ENCODE peak calls at places on chromosome 13, in four cellular contexts. O is WTC11, D is K562, A is HepG2. G is an unnamed sample.

GRCh38 chr13:106846571-106846970 is 278.6 kb upstream of the ARGLU1 start:
- DNase-seq in O (no peak), D (no peak), A (no peak), G (no peak)

GRCh38 chr13:99065250-99066015 is 87.6 kb upstream of the DOCK9 start:
- DNase-seq in O (no peak), D (no peak), A (no peak), G (no peak)

GRCh38 chr13:44305845-44306244 is 67.8 kb upstream of the SERP2 start:
- DNase-seq in O (no peak), D (no peak), A (no peak), G (no peak)

GRCh38 chr13:73158851-73159250 is 100.0 kb downstream of the KLF5 start:
- DNase-seq in O (no peak), D (no peak), A (no peak), G (no peak)

GRCh38 chr13:50382511-50382910 is 367.3 kb downstream of the KCNRG start:
- DNase-seq in O (no peak), D (no peak), A (no peak), G (no peak)

GRCh38 chr13:60016229-60016628 is 147.5 kb downstream of the DIAPH3 start:
- DNase-seq in O (no peak), D (no peak), A (no peak), G (no peak)

GRCh38 chr13:79767126-79767525 is 286.2 kb downstream of the NDFIP2 start:
- DNase-seq in O (no peak), D (no peak), A (no peak), G (no peak)

GRCh38 chr13:75454497-75454896 is 27.5 kb downstream of the TBC1D4 start:
- DNase-seq in O (no peak), D (no peak), A (no peak), G (no peak)

GRCh38 chr13:29676535-29676934 is 81.0 kb upstream of the SLC7A1 start:
- DNase-seq in O (no peak), D (no peak), A (no peak), G (no peak)

GRCh38 chr13:103291693-103292572 is 225.7 kb upstream of the SLC10A2 start:
- DNase-seq in O (no peak), D (no peak), A (no peak), G (no peak)

GRCh38 chr13:43227721-43228120 is 204.3 kb downstream of the DNAJC15 start:
- DNase-seq in O (no peak), D (no peak), A (no peak), G (no peak)

GRCh38 chr13:97653741-97654140 is 219.8 kb downstream of the RAP2A start:
- DNase-seq in O (no peak), D (no peak), A (no peak), G (no peak)

GRCh38 chr13:51869921-51870320 is 8.2 kb downstream of the CCDC70 start:
- DNase-seq in O (no peak), D (no peak), A (no peak), G (no peak)

GRCh38 chr13:50197705-50198104 is 182.5 kb downstream of the KCNRG start:
- DNase-seq in O (no peak), D (no peak), A (no peak), G (no peak)

GRCh38 chr13:77377016-77377415 is 50.1 kb upstream of the MYCBP2 start:
- DNase-seq in O (no peak), D (no peak), A (no peak), G (no peak)

GRCh38 chr13:30916991-30917390 is 10.9 kb downstream of the MEDAG start:
- DNase-seq in O (no peak), D (no peak), A (no peak), G (no peak)

GRCh38 chr13:25732146-25732865 is 319.5 kb downstream of the SHISA2 start:
- DNase-seq in O (no peak), D (no peak), A (no peak), G (no peak)

GRCh38 chr13:52780092-52780491 is 40.5 kb upstream of the CNMD start:
- DNase-seq in O (no peak), D (no peak), A (no peak), G (no peak)

GRCh38 chr13:29110003-29110402 is 289.9 kb downstream of the MTUS2 start:
- DNase-seq in O (no peak), D (no peak), A (no peak), G (no peak)

GRCh38 chr13:54934121-54934520 is 1905.5 kb downstream of the OLFM4 start:
- DNase-seq in O (no peak), D (no peak), A (no peak), G (no peak)

GRCh38 chr13:49488563-49488962 is 7.2 kb upstream of the PHF11 start:
- DNase-seq in O (no peak), D (no peak), A (no peak), G (no peak)

GRCh38 chr13:59951011-59951410 is 212.7 kb downstream of the DIAPH3 start:
- DNase-seq in O (no peak), D (no peak), A (no peak), G (no peak)

GRCh38 chr13:20840590-20840989 is 62.0 kb downstream of the XPO4 start:
- DNase-seq in O (no peak), D (no peak), A (no peak), G (no peak)
- TF ChIP-seq ELF4 in O (no peak), D (no peak), A (no peak), G (no peak)

GRCh38 chr13:69579351-69579750 is 528.3 kb upstream of the ATXN8OS start:
- DNase-seq in O (no peak), D (no peak), A (no peak), G (no peak)
- TF ChIP-seq SP1 in O (no peak), D (no peak), A (no peak), G (no peak)

DNA sequence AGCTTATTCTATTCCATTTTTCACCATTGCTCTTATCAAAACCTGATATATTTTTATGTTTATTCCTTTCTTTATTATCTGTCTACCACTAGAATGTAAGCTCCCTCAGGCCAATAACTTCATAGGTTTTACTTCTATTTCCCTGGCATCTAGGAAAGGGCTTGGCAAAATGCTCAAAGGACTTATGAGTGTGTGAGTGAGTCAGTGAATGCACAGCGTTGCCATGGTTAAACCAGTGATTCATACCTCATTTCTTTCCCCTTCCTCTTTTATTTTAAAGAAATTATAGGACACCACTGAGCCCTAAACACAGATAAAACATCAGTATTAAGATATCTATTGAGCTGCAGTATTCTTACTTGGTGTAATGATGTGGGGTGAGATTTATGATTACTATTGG is 162.1 kb downstream of the GPC6 start:
- DNase-seq in O (no peak), D (no peak), A (no peak), G (no peak)
- TF ChIP-seq ELF4 in O (no peak), D (no peak), A (no peak), G (no peak)

DNA sequence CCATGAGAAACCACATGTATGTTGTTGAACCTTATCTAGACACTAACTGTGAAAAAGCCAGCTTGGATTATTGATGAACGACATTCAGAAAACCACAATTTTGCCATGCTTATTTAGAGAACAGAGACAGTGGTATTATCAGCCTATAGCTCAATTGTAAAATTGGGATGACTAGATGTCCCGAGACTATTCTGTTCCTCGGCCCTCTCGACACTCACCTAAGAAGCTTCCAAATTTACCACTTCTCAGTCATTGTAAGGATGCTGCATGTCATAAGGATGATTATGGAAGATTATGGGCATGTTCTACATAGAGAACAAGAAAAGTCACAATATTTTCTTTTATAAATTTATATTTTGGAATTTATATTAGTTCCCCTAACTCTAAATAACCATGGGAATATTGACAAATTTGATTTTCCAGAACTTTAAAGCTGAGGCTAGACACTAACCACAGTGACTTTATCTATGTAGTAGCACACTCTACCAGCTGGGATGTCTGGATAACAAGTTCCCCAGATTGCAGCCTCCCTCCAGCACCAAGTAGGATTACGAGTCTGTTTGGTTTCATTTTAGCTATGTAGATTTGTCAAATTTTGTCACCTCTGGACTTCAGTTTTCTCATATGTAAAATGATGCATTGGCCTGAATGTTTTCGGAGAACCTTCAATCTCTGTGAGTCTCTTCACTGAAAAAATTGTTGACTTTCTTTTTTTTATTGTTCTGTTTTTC is 513.6 kb downstream of the IRS2 start:
- DNase-seq in O (no peak), D (no peak), A (no peak), G (no peak)
- TF ChIP-seq SP1 in O (no peak), D (no peak), A (no peak), G (no peak)

GRCh38 chr13:34696741-34697140 is 245.3 kb upstream of the NBEA start:
- DNase-seq in O (no peak), D (no peak), A (no peak), G (no peak)

GRCh38 chr13:34696296-34696695 is 245.8 kb upstream of the NBEA start:
- DNase-seq in O (no peak), D (no peak), A (no peak), G (no peak)

GRCh38 chr13:34701919-34702318 is 240.2 kb upstream of the NBEA start:
- DNase-seq in O (no peak), D (no peak), A (no peak), G (no peak)

GRCh38 chr13:34700155-34700554 is 241.9 kb upstream of the NBEA start:
- DNase-seq in O (no peak), D (no peak), A (no peak), G (no peak)

DNA sequence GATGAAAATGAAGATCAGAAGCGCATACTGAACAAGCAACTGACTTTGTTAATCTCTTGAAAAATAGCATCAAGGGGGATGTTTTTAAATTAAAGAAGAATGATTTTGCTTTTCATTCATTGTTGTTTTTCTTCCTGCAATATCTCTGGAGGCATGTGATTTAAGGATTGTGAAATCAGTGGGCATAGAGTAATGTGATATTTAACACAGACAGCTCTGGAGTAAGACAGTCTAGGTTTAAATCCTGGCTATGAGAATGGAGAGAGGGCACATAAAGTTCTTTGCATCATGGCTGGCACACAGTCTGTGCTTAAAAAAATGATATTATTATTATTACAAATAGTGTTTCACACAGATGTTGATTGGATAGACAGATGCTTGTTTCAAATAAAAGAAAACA is 243.1 kb upstream of the NBEA start:
- DNase-seq in O (no peak), D (no peak), A (no peak), G (no peak)
- TF ChIP-seq ELF4 in O (no peak), D (no peak), A (no peak), G (no peak)

GRCh38 chr13:81377926-81378325 is 1037.0 kb upstream of the SPRY2 start:
- DNase-seq in O (no peak), D (no peak), A (no peak), G (no peak)
- TF ChIP-seq SP1 in O (no peak), D (no peak), A (no peak), G (no peak)

GRCh38 chr13:65310663-65311328 is 1919.3 kb downstream of the PCDH9 start:
- DNase-seq in O (no peak), D (no peak), A (no peak), G (no peak)

GRCh38 chr13:65302691-65303090 is 1927.4 kb downstream of the PCDH9 start:
- DNase-seq in O (no peak), D (no peak), A (no peak), G (no peak)

GRCh38 chr13:65309906-65310305 is 1920.2 kb downstream of the PCDH9 start:
- DNase-seq in O (no peak), D (no peak), A (no peak), G (no peak)

DNA sequence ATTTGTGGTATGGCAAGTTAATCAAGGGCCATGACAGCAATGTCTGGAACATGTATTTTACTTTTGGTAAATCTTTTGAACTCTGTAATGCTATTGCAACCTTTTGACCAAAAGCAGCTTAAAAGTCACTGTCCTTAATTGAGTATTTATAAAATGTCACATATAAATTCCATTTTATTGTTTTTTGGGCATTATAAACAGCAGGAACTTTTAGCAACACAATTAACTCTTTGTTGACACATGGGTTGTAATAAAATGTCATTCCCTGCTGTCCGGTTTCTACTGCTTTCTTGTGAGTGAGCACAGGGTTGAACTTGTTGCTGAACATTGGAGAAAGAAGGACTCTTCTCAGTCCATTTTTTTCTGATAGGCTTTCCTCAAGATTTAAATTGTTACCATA is 1923.1 kb downstream of the PCDH9 start:
- DNase-seq in O (no peak), D (no peak), A (no peak), G (no peak)
- TF ChIP-seq ELF4 in O (no peak), D (no peak), A (no peak), G (no peak)

G was measured in HEK293T.